ENCODE peak calls at places on chromosomes 4 and X, in nine cellular contexts. D is GM12878, J is uterus, K is fibroblast of lung, N is heart left ventricle, W is left lung, U is K562, P is cardiac muscle cell, Z is body of pancreas. V is an unnamed sample.

GRCh38 chrX:146602246-146602645 is 207.3 kb upstream of the CXorf51B start:
- DNase-seq in D (no peak), J (no peak), K (no peak), N (no peak), W (no peak), U (no peak), P (no peak), Z (no peak), V (no peak)

GRCh38 chr4:10455133-10455532 is 2.1 kb downstream of the ZNF518B start:
- DNase-seq in D (no peak), J (no peak), K (no peak), N (no peak), W (no peak), U (no peak), P (no peak), Z (no peak), V (no peak)

GRCh38 chrX:108312938-108313337 is 125.3 kb downstream of the COL4A6 start:
- DNase-seq in D (no peak), J (peak; percentile 33), K (peak; percentile 61), N (peak; percentile 74), W (no peak), U (no peak), P (peak; percentile 37), Z (no peak), V (no peak)

GRCh38 chrX:151977923-151978322 is 3.4 kb upstream of the GABRE start:
- DNase-seq in D (no peak), J (no peak), K (no peak), N (no peak), W (no peak), U (no peak), P (no peak), Z (no peak), V (no peak)

GRCh38 chr4:155582971-155583437 is 83.6 kb upstream of the GUCY1A1 start:
- DNase-seq in D (no peak), J (no peak), K (peak; percentile 63), N (no peak), W (no peak), U (no peak), P (peak; percentile 89), Z (no peak), V (no peak)

GRCh38 chr4:184282251-184282713 is 64.6 kb upstream of the ENPP6 start:
- DNase-seq in D (peak; percentile 80), J (no peak), K (no peak), N (no peak), W (no peak), U (no peak), P (no peak), Z (no peak), V (no peak)

GRCh38 chrX:37757082-37757481 is 22.8 kb upstream of the CYBB start:
- DNase-seq in D (no peak), J (no peak), K (no peak), N (no peak), W (no peak), U (no peak), P (no peak), Z (no peak), V (no peak)

GRCh38 chr4:102623622-102624021 is 122.5 kb downstream of the NFKB1 start:
- DNase-seq in D (no peak), J (no peak), K (peak; percentile 59), N (no peak), W (no peak), U (no peak), P (peak; percentile 77), Z (no peak), V (no peak)

GRCh38 chr4:174935607-174936006 is 17.4 kb downstream of the ADAM29 start:
- DNase-seq in D (no peak), J (no peak), K (no peak), N (no peak), W (no peak), U (no peak), P (no peak), Z (no peak), V (no peak)

GRCh38 chr4:143597271-143597670 is 83.8 kb downstream of the SMARCA5 start:
- DNase-seq in D (no peak), J (no peak), K (no peak), N (no peak), W (no peak), U (no peak), P (no peak), Z (no peak), V (no peak)

GRCh38 chr4:24643774-24644520 is 59.6 kb upstream of the DHX15 start:
- DNase-seq in D (no peak), J (no peak), K (peak; percentile 26), N (no peak), W (no peak), U (no peak), P (peak; percentile 44), Z (no peak), V (no peak)

GRCh38 chr4:26238782-26239647 is 81.8 kb upstream of the RBPJ start:
- DNase-seq in D (no peak), J (no peak), K (peak; percentile 67), N (no peak), W (no peak), U (no peak), P (peak; percentile 35), Z (no peak), V (no peak)
- H3K4me3 ChIP-seq in D (no peak overlapping the region), J (no peak overlapping the region), K (no peak overlapping the region), N (no peak overlapping the region), W (no peak overlapping the region), U (no peak overlapping the region), P (no peak overlapping the region), Z (no peak overlapping the region), V (no peak overlapping the region)

DNA sequence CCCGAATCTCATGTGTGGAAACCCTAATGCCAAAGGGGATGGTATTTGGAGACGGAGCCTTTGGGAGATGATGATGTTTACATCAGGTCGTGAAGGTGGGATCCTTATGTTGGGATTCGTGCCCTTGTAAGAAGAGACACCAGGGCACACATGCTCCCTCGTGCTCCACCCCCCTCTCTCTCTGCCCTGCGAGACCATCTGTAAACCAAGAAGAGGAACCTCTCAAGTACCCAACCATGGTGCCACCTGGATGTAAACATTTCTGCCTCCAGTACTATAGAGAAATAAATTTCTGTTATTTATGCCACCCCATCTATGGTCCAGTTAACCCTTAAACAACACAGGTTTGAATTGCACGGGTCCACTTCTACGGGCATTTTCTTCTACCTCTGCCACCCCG is 179.4 kb downstream of the DHRSX start:
- DNase-seq in D (no peak), J (no peak), K (no peak), N (no peak), W (no peak), U (no peak), P (no peak), Z (no peak), V (no peak)
- H3K9me3 ChIP-seq in D (peaks cover 10% of the 10 kb centered on the region), J (no peaks in the 10 kb centered on the region), K (no peaks in the 10 kb centered on the region), N (no peaks in the 10 kb centered on the region), W (no peaks in the 10 kb centered on the region), U (no peaks in the 10 kb centered on the region), P (no peaks in the 10 kb centered on the region), Z (no peaks in the 10 kb centered on the region), V (no peaks in the 10 kb centered on the region)

DNA sequence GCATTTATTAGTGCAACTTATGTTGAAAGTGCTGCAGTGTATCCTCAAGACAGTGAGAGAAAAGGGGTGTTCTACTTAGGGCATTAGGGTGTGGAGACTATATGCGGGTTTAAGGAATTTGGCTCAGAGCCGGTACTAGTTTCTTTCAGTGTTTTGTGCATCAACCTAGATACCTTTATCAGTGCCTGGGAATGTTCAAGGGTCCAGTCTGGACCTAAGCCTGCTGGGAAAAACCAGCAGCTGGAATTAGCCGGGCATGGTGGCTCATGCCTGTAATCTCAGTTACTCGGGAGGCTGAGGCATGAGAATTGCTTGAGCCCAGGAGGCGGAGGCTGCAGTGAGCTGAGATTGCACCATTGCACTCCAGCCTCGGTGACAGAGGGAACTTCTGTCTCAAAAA is 7.4 kb downstream of the PHEX start:
- DNase-seq in D (no peak), J (no peak), K (no peak), N (no peak), W (no peak), U (no peak), P (no peak), Z (no peak), V (no peak)
- H3K36me3 ChIP-seq in D (no peaks in the 10 kb centered on the region), J (no peaks in the 10 kb centered on the region), K (no peaks in the 10 kb centered on the region), N (no peaks in the 10 kb centered on the region), W (no peaks in the 10 kb centered on the region), U (no peaks in the 10 kb centered on the region), P (no peaks in the 10 kb centered on the region), Z (no peaks in the 10 kb centered on the region), V (no peaks in the 10 kb centered on the region)

GRCh38 chr4:73870778-73871177 is 1.6 kb downstream of the CXCL1 start:
- DNase-seq in D (no peak), J (no peak), K (peak; percentile 68), N (no peak), W (no peak), U (no peak), P (peak; percentile 47), Z (no peak), V (no peak)
- H3K4me3 ChIP-seq in D (no peak overlapping the region), J (no peak overlapping the region), K (no peak overlapping the region), N (no peak overlapping the region), W (no peak overlapping the region), U (no peak overlapping the region), P (no peak overlapping the region), Z (no peak overlapping the region), V (no peak overlapping the region)

GRCh38 chr4:72377491-72378194 is 191.4 kb downstream of the ADAMTS3 start:
- DNase-seq in D (no peak), J (no peak), K (no peak), N (no peak), W (no peak), U (no peak), P (peak; percentile 56), Z (no peak), V (no peak)
- H3K9me3 ChIP-seq in D (no peaks in the 10 kb centered on the region), J (no peaks in the 10 kb centered on the region), K (no peaks in the 10 kb centered on the region), N (no peaks in the 10 kb centered on the region), W (no peaks in the 10 kb centered on the region), U (no peaks in the 10 kb centered on the region), P (no peaks in the 10 kb centered on the region), Z (no peaks in the 10 kb centered on the region), V (no peaks in the 10 kb centered on the region)

GRCh38 chr4:2825740-2826139 is 17.9 kb upstream of the ADD1 start:
- DNase-seq in D (no peak), J (no peak), K (no peak), N (peak; percentile 64), W (no peak), U (no peak), P (no peak), Z (no peak), V (peak; percentile 80)

GRCh38 chr4:2823671-2824328 is 19.8 kb upstream of the ADD1 start:
- DNase-seq in D (no peak), J (no peak), K (no peak), N (peak; percentile 43), W (no peak), U (no peak), P (no peak), Z (no peak), V (peak; percentile 67)

GRCh38 chr4:2823301-2823670 is 20.4 kb upstream of the ADD1 start:
- DNase-seq in D (no peak), J (no peak), K (no peak), N (no peak), W (no peak), U (no peak), P (no peak), Z (no peak), V (no peak)

GRCh38 chr4:2825184-2825506 is 18.5 kb upstream of the ADD1 start:
- DNase-seq in D (no peak), J (no peak), K (no peak), N (no peak), W (no peak), U (no peak), P (no peak), Z (no peak), V (peak; percentile 67)

GRCh38 chr4:2824329-2825183 is 19.1 kb upstream of the ADD1 start:
- DNase-seq in D (no peak), J (no peak), K (no peak), N (peak; percentile 31), W (no peak), U (no peak), P (no peak), Z (no peak), V (peak; percentile 48)
- H3K36me3 ChIP-seq in D (peaks cover 48% of the 10 kb centered on the region), J (no peaks in the 10 kb centered on the region), K (peaks cover 13% of the 10 kb centered on the region), N (peaks cover 64% of the 10 kb centered on the region), W (no peaks in the 10 kb centered on the region), U (no peaks in the 10 kb centered on the region), P (no peaks in the 10 kb centered on the region), Z (peaks cover 26% of the 10 kb centered on the region), V (no peaks in the 10 kb centered on the region)

V was measured in aorta.